ENCODE peak calls at places on chromosomes 12 and 14, in six cellular contexts. B is hepatocyte; U is hippocampal formation; F is activated CD4-positive, alpha-beta T cell treated with anti-CD3 and anti-CD28 coated beads, Interleukin-2, amount 50 U/mL, for 48 hours; S is endothelial cell; R is glomerular endothelial cell. X is an unnamed sample.

GRCh38 chr14:22524784-22525161 is 64.3 kb downstream of the DAD1 start:
- DNase-seq in U (no peak), F (no peak), R (no peak), S (no peak), B (no peak), X (no peak)

GRCh38 chr12:5096241-5096880 is 52.7 kb downstream of the KCNA5 start:
- DNase-seq in R (no peak), F (no peak), B (no peak), S (no peak), U (no peak), X (no peak)

GRCh38 chr12:17511369-17511768 is 578.6 kb downstream of the RERGL start:
- DNase-seq in R (no peak), B (no peak), U (no peak), F (no peak), S (no peak), X (no peak)

GRCh38 chr12:7905071-7905470 is 30.9 kb downstream of the SLC2A3 start:
- DNase-seq in R (peak; percentile 63), S (no peak), F (no peak), B (no peak), U (no peak), X (no peak)

GRCh38 chr12:27652174-27652763 is 44.0 kb upstream of the REP15 start:
- DNase-seq in B (peak; percentile 91), U (peak; percentile 89), F (no peak), R (peak; percentile 82), S (peak; percentile 73), X (no peak)

GRCh38 chr12:120470150-120470817 is 736 bp upstream of the SRSF9 start:
- DNase-seq in F (no peak), B (peak; percentile 22), U (no peak), S (no peak), R (no peak), X (no peak)

GRCh38 chr14:72948481-72949138 is 22.3 kb downstream of the DCAF4 start:
- DNase-seq in F (peak; percentile 73), S (peak; percentile 75), U (peak; percentile 27), B (peak; percentile 79), R (no peak), X (peak; percentile 66)

GRCh38 chr12:21416611-21417121 is 20.8 kb upstream of the PYROXD1 start:
- DNase-seq in S (no peak), B (no peak), R (no peak), U (no peak), F (no peak), X (no peak)

GRCh38 chr14:33943081-33943480 is 7.8 kb downstream of the EGLN3 start:
- DNase-seq in S (no peak), R (no peak), F (no peak), B (no peak), U (peak; percentile 16), X (no peak)

GRCh38 chr14:35414365-35414764 is 9.8 kb upstream of the NFKBIA start:
- DNase-seq in R (no peak), S (no peak), B (no peak), F (no peak), U (no peak), X (no peak)

GRCh38 chr12:113261847-113262470 is 40.7 kb downstream of the TPCN1 start:
- DNase-seq in U (no peak), S (no peak), B (no peak), F (peak; percentile 36), R (no peak), X (no peak)

GRCh38 chr12:52741378-52742195 is 35.6 kb downstream of the KRT76 start:
- DNase-seq in R (no peak), U (no peak), B (peak; percentile 86), F (peak; percentile 66), S (peak; percentile 80), X (no peak)

GRCh38 chr14:22854963-22855724 is 16.4 kb upstream of the LRP10 start:
- DNase-seq in R (no peak), U (no peak), S (no peak), F (no peak), B (peak; percentile 61), X (no peak)

X was measured in dorsolateral prefrontal cortex.